ENCODE peak calls at places on chromosomes 6 and 20, in nine cellular contexts. V is cardiac muscle cell; L is progenitor cell of endocrine pancreas; X is activated CD8-positive, alpha-beta T cell treated with anti-CD3 and anti-CD28 coated beads for 36 hours; S is H9; J is fibroblast of lung; H is GM13976; O is neural crest cell; G is fibroblast of mammary gland. P is an unnamed sample.

GRCh38 chr20:64077094-64077493 is 2.2 kb downstream of the RGS19 start:
- DNase-seq in S (no peak), X (peak), G (no peak), O (no peak), H (peak), J (no peak), V (no peak), L (no peak), P (no peak)

GRCh38 chr6:3808759-3809514 is 40.2 kb upstream of the FAM50B start:
- DNase-seq in S (no peak), V (peak), L (no peak), J (peak), O (no peak), X (no peak), H (no peak), G (peak), P (no peak)

GRCh38 chr6:47952640-47953039 is 158.4 kb downstream of the PTCHD4 start:
- DNase-seq in H (no peak), O (no peak), L (no peak), V (no peak), X (no peak), S (no peak), J (no peak), G (no peak), P (no peak)

GRCh38 chr6:29723666-29724588 is 693 bp downstream of the HLA-F start:
- DNase-seq in H (peak), O (no peak), J (no peak), G (no peak), L (no peak), X (peak), S (peak), V (peak), P (peak)

GRCh38 chr6:46688117-46688965 is 656 bp downstream of the TDRD6 start:
- DNase-seq in J (no peak), S (peak), V (no peak), G (no peak), X (no peak), O (no peak), L (no peak), H (peak), P (no peak)

GRCh38 chr6:96659084-96659845 is 96.3 kb downstream of the FHL5 start:
- DNase-seq in V (no peak), X (no peak), H (no peak), G (no peak), L (no peak), O (no peak), S (no peak), J (no peak), P (no peak)

GRCh38 chr6:161434921-161435411 is 161.1 kb upstream of the AGPAT4 start:
- DNase-seq in S (no peak), O (no peak), J (peak), G (peak), H (no peak), L (no peak), V (peak), X (no peak), P (no peak)

GRCh38 chr6:12119085-12119588 is 107.0 kb downstream of the HIVEP1 start:
- DNase-seq in O (no peak), L (no peak), S (no peak), X (peak), H (peak), V (peak), J (no peak), G (no peak), P (no peak)

GRCh38 chr6:20629509-20629908 is 95.3 kb downstream of the CDKAL1 start:
- DNase-seq in V (no peak), X (no peak), O (no peak), S (peak), H (no peak), J (no peak), G (no peak), L (no peak), P (no peak)

GRCh38 chr20:37335642-37336368 is 10.1 kb upstream of the SRC start:
- DNase-seq in L (no peak), O (no peak), G (peak), J (peak), X (no peak), S (no peak), H (no peak), V (no peak), P (no peak)

DNA sequence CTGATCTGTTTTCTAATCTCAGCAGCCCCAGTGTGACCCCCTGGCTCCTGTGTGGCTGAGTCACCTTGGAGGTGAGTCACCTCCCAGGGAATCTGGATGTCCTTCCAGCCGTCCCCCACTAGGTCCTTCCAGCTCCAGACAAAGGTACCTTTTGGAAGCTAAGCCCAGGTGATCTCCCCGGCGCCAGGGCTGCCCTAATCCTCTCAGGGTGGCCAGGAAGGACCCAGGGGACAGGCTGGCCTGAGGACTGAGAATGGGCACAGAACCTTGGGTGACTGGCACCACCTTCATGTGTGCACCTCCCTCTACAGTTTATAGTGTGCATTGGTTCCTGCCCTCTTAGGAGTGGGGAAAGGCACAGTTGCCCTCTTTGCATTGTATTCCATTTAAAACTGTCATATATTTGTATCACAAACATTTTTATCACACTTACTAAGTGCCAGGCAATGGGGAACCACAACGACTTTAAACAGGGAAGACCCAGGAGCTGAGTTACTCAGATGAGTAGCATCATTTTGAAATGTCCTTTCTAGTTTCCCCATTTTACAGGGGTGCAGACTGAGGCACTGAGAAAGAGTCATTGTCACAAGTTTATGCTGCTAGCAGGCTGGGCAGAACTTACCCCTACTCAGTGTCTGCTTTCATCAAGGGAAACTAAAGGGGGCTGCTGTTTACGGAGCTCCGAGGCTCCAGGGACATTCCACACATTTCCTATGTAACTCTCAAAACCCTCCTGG is 2.6 kb upstream of the BPIFB4 start:
- DNase-seq in G (no peak), O (no peak), L (no peak), X (peak), S (no peak), H (no peak), V (no peak), J (no peak), P (peak)
- TF ChIP-seq CTCF in G (no peak), O (peak), L (peak), X (peak), S (peak), H (no peak), V (peak), J (peak), P (peak)

GRCh38 chr6:37538107-37538506 is 38.4 kb upstream of the CCDC167 start:
- DNase-seq in G (no peak), H (peak), X (no peak), L (no peak), O (no peak), S (peak), J (no peak), V (no peak), P (peak)

GRCh38 chr6:37536462-37537225 is 37.0 kb upstream of the CCDC167 start:
- DNase-seq in S (peak), V (no peak), J (no peak), X (no peak), L (no peak), O (no peak), G (no peak), H (no peak), P (peak)

GRCh38 chr6:37532122-37532521 is 32.4 kb upstream of the CCDC167 start:
- DNase-seq in X (no peak), O (no peak), S (no peak), H (no peak), G (no peak), J (no peak), V (no peak), L (no peak), P (no peak)

GRCh38 chr6:37539706-37540352 is 40.1 kb upstream of the CCDC167 start:
- DNase-seq in O (no peak), H (no peak), V (no peak), X (no peak), L (no peak), G (no peak), S (no peak), J (no peak), P (no peak)

DNA sequence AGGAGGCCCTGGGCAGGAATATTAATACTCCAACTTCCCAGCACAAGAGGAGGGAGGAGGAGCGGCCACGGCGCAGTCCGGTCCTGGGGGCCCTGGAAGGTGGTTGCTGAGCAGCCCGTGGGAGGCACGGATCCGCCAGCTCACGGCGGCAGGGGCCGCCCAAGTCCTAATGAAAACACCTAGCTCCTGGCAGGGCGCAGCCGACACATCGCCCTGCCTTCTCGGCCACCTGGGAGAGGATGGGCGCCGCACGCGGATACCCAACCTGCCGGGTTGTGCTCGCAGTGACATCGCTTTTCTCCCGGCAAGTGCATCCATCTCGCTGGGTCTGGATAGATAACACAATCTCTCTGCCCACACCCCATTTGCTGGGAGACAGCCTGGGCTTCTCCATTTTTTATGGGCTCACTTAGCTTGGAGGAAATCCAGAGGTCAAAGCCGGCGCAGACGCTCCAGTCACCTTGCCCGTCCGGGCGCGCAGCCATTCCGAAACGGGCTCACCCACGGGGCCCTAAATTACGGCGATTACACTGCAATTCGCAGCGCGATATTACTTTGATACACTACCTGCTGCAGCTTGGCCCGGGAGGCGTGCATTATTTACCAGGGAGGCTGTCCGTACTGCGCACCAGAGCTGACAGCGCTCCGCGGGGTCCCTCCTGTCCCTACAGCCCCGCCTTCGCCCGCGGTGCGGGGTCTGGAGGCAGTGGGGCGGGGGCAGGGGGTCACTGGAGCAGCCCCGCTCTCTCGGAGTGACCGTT is 36.2 kb upstream of the CCDC167 start:
- DNase-seq in S (peak), J (no peak), V (no peak), O (no peak), X (no peak), L (no peak), H (peak), G (no peak), P (no peak)
- TF ChIP-seq CTCF in S (peak), J (no peak), V (no peak), O (no peak), X (no peak), L (peak), H (peak), G (no peak), P (no peak)

GRCh38 chr6:148273962-148274752 is 68.5 kb upstream of the SASH1 start:
- DNase-seq in H (no peak), V (no peak), O (no peak), X (no peak), G (peak), J (no peak), L (no peak), S (no peak), P (no peak)
- TF ChIP-seq CTCF in H (no peak), V (peak), O (no peak), X (no peak), G (peak), J (no peak), L (no peak), S (no peak), P (no peak)

GRCh38 chr6:129978148-129978916 is 40.0 kb upstream of the L3MBTL3 start:
- DNase-seq in S (no peak), J (no peak), X (no peak), H (no peak), L (no peak), V (no peak), O (no peak), G (no peak), P (no peak)

GRCh38 chr6:129980821-129981220 is 37.6 kb upstream of the L3MBTL3 start:
- DNase-seq in O (no peak), X (no peak), J (no peak), S (no peak), H (no peak), L (no peak), G (peak), V (no peak), P (no peak)

DNA sequence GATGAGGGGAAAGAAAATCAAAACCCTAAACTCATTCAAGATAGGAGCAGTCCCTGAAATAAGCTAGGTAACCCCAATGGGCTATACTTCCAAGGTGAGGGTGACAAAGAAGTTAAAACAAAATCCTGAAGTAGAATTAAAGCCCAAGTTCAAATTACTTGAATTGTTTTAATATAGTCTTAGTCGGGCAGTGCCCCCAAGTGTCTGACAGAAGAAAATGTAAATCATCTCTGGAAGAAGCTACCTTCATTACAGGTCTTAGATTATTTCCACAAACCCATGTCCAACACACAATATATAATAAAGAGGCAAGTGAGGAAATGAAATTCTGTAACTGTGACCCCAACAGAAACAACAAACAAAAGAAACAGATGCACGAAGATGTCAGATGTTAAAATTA is 36.8 kb upstream of the L3MBTL3 start:
- DNase-seq in O (no peak), L (no peak), J (no peak), V (peak), H (no peak), G (peak), X (no peak), S (no peak), P (no peak)
- TF ChIP-seq CTCF in O (no peak), L (no peak), J (peak), V (peak), H (no peak), G (peak), X (no peak), S (peak), P (no peak)

P was measured in endothelial cell.